ENCODE peak calls at places on chromosomes 1 and 21, in six cellular contexts. U is testis; R is fibroblast of lung; L is body of pancreas; P is CD4-positive, alpha-beta memory T cell; M is breast epithelium. T is an unnamed sample.

GRCh38 chr1:226946285-226946684 is 6.2 kb downstream of the COQ8A start:
- DNase-seq in U (no peak), R (no peak), L (no peak), P (no peak), M (no peak), T (no peak)

GRCh38 chr1:153683853-153684252 is 5.4 kb downstream of the NPR1 start:
- DNase-seq in U (no peak), R (no peak), L (no peak), P (no peak), M (no peak), T (no peak)

GRCh38 chr1:10733967-10734366 is 62.5 kb downstream of the CASZ1 start:
- DNase-seq in U (no peak), R (no peak), L (no peak), P (no peak), M (no peak), T (no peak)

GRCh38 chr1:37701051-37701450 is 8.7 kb downstream of the CDCA8 start:
- DNase-seq in U (no peak), R (no peak), L (no peak), P (no peak), M (no peak), T (no peak)

GRCh38 chr1:176609556-176610408 is 146.8 kb downstream of the PAPPA2 start:
- DNase-seq in U (no peak), R (no peak), L (peak; percentile 17), P (no peak), M (no peak), T (no peak)

GRCh38 chr1:41394405-41394804 is 33.2 kb downstream of the FOXO6 start:
- DNase-seq in U (no peak), R (no peak), L (no peak), P (no peak), M (no peak), T (no peak)

GRCh38 chr1:110916669-110917306 is 43.8 kb downstream of the CD53 start:
- DNase-seq in U (no peak), R (peak; percentile 0), L (no peak), P (peak; percentile 15), M (no peak), T (no peak)

GRCh38 chr1:109885589-109885988 is 25.1 kb upstream of the CSF1 start:
- DNase-seq in U (no peak), R (no peak), L (no peak), P (no peak), M (no peak), T (no peak)

GRCh38 chr1:9039761-9040658 is 13.8 kb upstream of the SLC2A7 start:
- DNase-seq in U (no peak), R (no peak), L (no peak), P (no peak), M (no peak), T (no peak)

GRCh38 chr1:92791487-92792058 is 6.7 kb upstream of the EVI5 start:
- DNase-seq in U (no peak), R (no peak), L (no peak), P (no peak), M (no peak), T (no peak)

GRCh38 chr1:11712285-11712684 is 20.8 kb downstream of the DRAXIN start:
- DNase-seq in U (no peak), R (no peak), L (no peak), P (no peak), M (no peak), T (no peak)

GRCh38 chr1:8822383-8823294 is 5.2 kb upstream of the RERE start:
- DNase-seq in U (no peak), R (peak; percentile 94), L (no peak), P (no peak), M (no peak), T (no peak)

GRCh38 chr1:46219551-46220520 is 16.7 kb downstream of the LURAP1 start:
- DNase-seq in U (no peak), R (no peak), L (no peak), P (no peak), M (no peak), T (no peak)

GRCh38 chr1:166975361-166976129 is at the start of gene ILDR2:
- DNase-seq in U (peak; percentile 69), R (peak; percentile 25), L (peak; percentile 68), P (peak; percentile 39), M (peak; percentile 29), T (peak; percentile 37)

GRCh38 chr1:151508721-151509292 is 2.4 kb upstream of the CGN start:
- DNase-seq in U (no peak), R (no peak), L (no peak), P (no peak), M (peak; percentile 72), T (no peak)

GRCh38 chr1:151510020-151510405 is 1.2 kb upstream of the CGN start:
- DNase-seq in U (no peak), R (no peak), L (no peak), P (no peak), M (no peak), T (no peak)

GRCh38 chr1:151510957-151511635 is at the start of gene CGN:
- DNase-seq in U (peak; percentile 94), R (peak; percentile 70), L (peak; percentile 95), P (peak; percentile 86), M (peak; percentile 87), T (peak; percentile 98)

GRCh38 chr1:151510614-151510956 is 602 bp upstream of the CGN start:
- DNase-seq in U (no peak), R (no peak), L (no peak), P (peak; percentile 14), M (no peak), T (no peak)

DNA sequence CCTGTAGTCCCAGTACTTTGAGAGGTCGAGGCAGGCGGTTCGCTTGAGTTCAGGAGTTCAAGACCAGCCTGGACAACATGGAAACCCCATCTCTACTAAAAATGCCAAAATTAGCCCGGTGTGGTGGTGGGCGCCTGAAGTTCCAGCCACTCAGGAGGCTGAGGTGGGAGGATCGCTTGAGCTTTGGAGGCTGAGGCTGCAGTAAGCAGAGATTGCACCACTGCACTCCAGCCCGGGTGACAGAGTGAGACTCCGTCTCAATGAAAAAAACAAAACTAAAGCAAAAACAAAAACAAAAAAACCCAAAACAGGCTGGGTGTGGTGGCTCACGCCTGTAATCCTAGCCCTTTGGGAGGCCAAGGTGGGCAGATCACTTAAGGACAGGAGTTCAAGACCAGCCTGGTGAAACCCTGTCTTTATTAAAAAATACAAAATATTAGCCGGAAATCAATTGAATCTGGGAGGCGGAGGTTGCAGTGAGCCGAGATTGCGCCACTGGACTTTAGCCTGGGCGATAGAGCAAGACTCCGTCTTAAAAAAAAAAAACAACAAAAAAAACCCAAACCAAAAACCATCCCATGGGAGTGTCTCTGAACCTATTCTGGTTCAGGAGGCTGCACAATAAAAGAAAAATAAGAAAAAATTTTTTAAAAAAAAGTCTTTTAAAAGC is 1.7 kb upstream of the CGN start:
- DNase-seq in U (no peak), R (no peak), L (no peak), P (no peak), M (no peak), T (no peak)
- H3K27me3 ChIP-seq in U (no peaks in the 10 kb centered on the region), R (no peaks in the 10 kb centered on the region), L (no peaks in the 10 kb centered on the region), P (no peaks in the 10 kb centered on the region), M (no peaks in the 10 kb centered on the region), T (no peaks in the 10 kb centered on the region)

DNA sequence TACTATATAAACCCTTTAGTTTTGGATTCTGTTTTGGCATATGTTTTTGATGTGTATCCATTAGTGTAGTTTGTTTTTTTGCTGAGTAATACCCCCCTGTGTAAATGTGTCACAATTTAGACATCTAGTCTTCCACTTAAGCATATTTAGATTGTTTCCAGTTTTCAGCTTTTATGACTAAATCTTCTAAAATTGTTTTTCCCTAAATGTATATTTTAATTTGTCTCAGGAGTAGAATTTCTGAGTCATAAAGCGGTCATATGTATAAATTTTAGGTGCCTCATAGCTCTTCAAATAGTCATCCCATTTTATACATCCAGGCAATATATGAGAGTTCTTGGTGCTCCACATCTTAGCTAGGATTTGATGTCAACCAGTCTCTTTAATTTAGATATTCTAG is 1348.0 kb downstream of the MRPL39 start:
- DNase-seq in U (no peak), R (peak; percentile 8), L (no peak), P (no peak), M (no peak), T (no peak)
- H3K9me3 ChIP-seq in U (no peaks in the 10 kb centered on the region), R (no peaks in the 10 kb centered on the region), L (no peaks in the 10 kb centered on the region), P (no peaks in the 10 kb centered on the region), M (no peaks in the 10 kb centered on the region), T (no peaks in the 10 kb centered on the region)

GRCh38 chr1:236144446-236145150 is 2.3 kb downstream of the GPR137B start:
- DNase-seq in U (no peak), R (no peak), L (no peak), P (no peak), M (no peak), T (no peak)
- H3K27me3 ChIP-seq in U (no peaks in the 10 kb centered on the region), R (peaks cover 11% of the 10 kb centered on the region), L (no peaks in the 10 kb centered on the region), P (no peaks in the 10 kb centered on the region), M (no peaks in the 10 kb centered on the region), T (peaks cover 53% of the 10 kb centered on the region)

DNA sequence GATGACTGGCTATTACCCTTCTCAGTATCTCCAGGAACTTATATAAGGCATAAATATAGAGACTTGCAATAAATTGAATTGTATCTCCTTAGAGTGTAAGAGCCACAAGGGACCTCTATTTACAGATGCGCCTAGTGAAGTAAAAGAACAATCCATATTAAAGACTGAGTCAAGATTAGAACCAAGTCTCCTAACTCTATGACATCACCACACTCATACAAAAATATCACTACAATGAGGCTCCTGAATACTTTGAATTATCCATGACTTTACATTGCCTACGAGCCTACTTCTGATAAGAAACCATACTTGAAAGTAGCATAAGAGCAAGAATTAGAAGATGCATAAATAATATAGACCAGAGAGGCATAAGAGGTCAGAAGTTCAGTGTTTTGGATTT is 18.8 kb downstream of the DPYD start:
- DNase-seq in U (no peak), R (no peak), L (no peak), P (no peak), M (no peak), T (no peak)
- H3K9me3 ChIP-seq in U (no peaks in the 10 kb centered on the region), R (no peaks in the 10 kb centered on the region), L (peaks cover 7% of the 10 kb centered on the region), P (no peaks in the 10 kb centered on the region), M (no peaks in the 10 kb centered on the region), T (no peaks in the 10 kb centered on the region)

GRCh38 chr1:154742586-154742985 is 127.5 kb downstream of the KCNN3 start:
- DNase-seq in U (peak; percentile 48), R (no peak), L (no peak), P (no peak), M (no peak), T (no peak)
- H3K27me3 ChIP-seq in U (no peaks in the 10 kb centered on the region), R (peaks cover 13% of the 10 kb centered on the region), L (no peaks in the 10 kb centered on the region), P (no peaks in the 10 kb centered on the region), M (no peaks in the 10 kb centered on the region), T (no peaks in the 10 kb centered on the region)

GRCh38 chr1:200478239-200478623 is 68.4 kb upstream of the ZNF281 start:
- DNase-seq in U (no peak), R (no peak), L (no peak), P (no peak), M (no peak), T (no peak)
- H3K9me3 ChIP-seq in U (no peaks in the 10 kb centered on the region), R (no peaks in the 10 kb centered on the region), L (no peaks in the 10 kb centered on the region), P (no peaks in the 10 kb centered on the region), M (no peaks in the 10 kb centered on the region), T (no peaks in the 10 kb centered on the region)

GRCh38 chr1:116177861-116178260 is 66.7 kb downstream of the MAB21L3 start:
- DNase-seq in U (no peak), R (no peak), L (no peak), P (no peak), M (no peak), T (no peak)
- H3K27me3 ChIP-seq in U (no peaks in the 10 kb centered on the region), R (peaks cover 5% of the 10 kb centered on the region), L (no peaks in the 10 kb centered on the region), P (no peaks in the 10 kb centered on the region), M (no peaks in the 10 kb centered on the region), T (no peaks in the 10 kb centered on the region)

T was measured in BE2C.